ENCODE peak calls at places on chromosomes 12 and 14, in ten cellular contexts. V is astrocyte of the cerebellum, F is astrocyte of the spinal cord, N is spleen, R is fibroblast of mammary gland, A is NB4, M is foreskin fibroblast, D is PC-3, P is lower lobe of right lung, C is heart right ventricle. I is an unnamed sample.

GRCh38 chr12:90038290-90038689 is 329.7 kb upstream of the ATP2B1 start:
- DNase-seq in V (no peak), C (no peak), M (no peak), F (no peak), R (peak), N (no peak), A (no peak), D (no peak), P (no peak), I (no peak)

GRCh38 chr14:103545219-103545914 is 16.4 kb downstream of the TRMT61A start:
- DNase-seq in M (no peak), N (peak), P (peak), C (no peak), R (no peak), V (no peak), A (no peak), F (no peak), D (no peak), I (no peak)

GRCh38 chr14:20802341-20803084 is at the start of gene RNASE1:
- DNase-seq in N (no peak), M (no peak), V (no peak), C (peak), P (peak), R (peak), F (no peak), D (peak), A (no peak), I (no peak)

GRCh38 chr12:113414519-113415038 is 7.6 kb upstream of the SDSL start:
- DNase-seq in N (peak), V (no peak), P (no peak), C (no peak), M (no peak), R (no peak), F (no peak), A (no peak), D (no peak), I (no peak)

GRCh38 chr14:85416771-85417170 is 113.2 kb upstream of the FLRT2 start:
- DNase-seq in N (no peak), A (peak), F (peak), P (no peak), C (no peak), R (peak), V (peak), D (peak), M (peak), I (peak)

GRCh38 chr14:105894125-105894977 is 368.0 kb downstream of the TMEM121 start:
- DNase-seq in M (no peak), C (no peak), N (peak), R (no peak), D (no peak), A (no peak), P (peak), F (no peak), V (no peak), I (no peak)

GRCh38 chr12:91835693-91836092 is 310.0 kb downstream of the BTG1 start:
- DNase-seq in D (no peak), V (no peak), R (no peak), F (no peak), N (no peak), P (no peak), A (no peak), C (no peak), M (no peak), I (no peak)

GRCh38 chr14:102929349-102930137 is 7.1 kb downstream of the AMN start:
- DNase-seq in V (no peak), A (no peak), P (peak), N (no peak), C (no peak), R (no peak), F (no peak), M (no peak), D (no peak), I (no peak)

GRCh38 chr14:95480109-95480886 is 36.2 kb downstream of the SYNE3 start:
- DNase-seq in D (peak), V (no peak), A (no peak), N (no peak), F (no peak), R (peak), M (peak), P (no peak), C (peak), I (peak)

GRCh38 chr12:90854136-90854689 is 100.8 kb downstream of the CCER1 start:
- DNase-seq in D (peak), C (peak), A (peak), M (peak), F (peak), V (peak), P (no peak), R (peak), N (no peak), I (peak)

GRCh38 chr12:29492884-29493283 is 4.6 kb downstream of the OVCH1 start:
- DNase-seq in V (no peak), D (no peak), N (no peak), M (no peak), P (no peak), F (no peak), C (no peak), R (no peak), A (no peak), I (no peak)

GRCh38 chr12:10562306-10562933 is 51.0 kb downstream of the MAGOHB start:
- DNase-seq in N (no peak), F (peak), V (peak), D (peak), C (no peak), M (peak), A (peak), R (peak), P (no peak), I (peak)

GRCh38 chr12:111074559-111074958 is 154.2 kb upstream of the MYL2 start:
- DNase-seq in D (no peak), N (peak), F (no peak), C (no peak), A (no peak), M (no peak), P (no peak), R (no peak), V (no peak), I (no peak)

GRCh38 chr14:57487771-57488170 is 5.9 kb downstream of the CCDC198 start:
- DNase-seq in R (peak), C (no peak), V (no peak), F (peak), A (no peak), D (peak), P (no peak), M (peak), N (no peak), I (peak)

GRCh38 chr12:19190292-19191031 is 60.9 kb downstream of the PLEKHA5 start:
- DNase-seq in N (no peak), V (no peak), A (peak), R (peak), C (peak), D (peak), P (no peak), F (peak), M (peak), I (peak)

GRCh38 chr12:57332646-57333312 is 81.8 kb upstream of the STAC3 start:
- DNase-seq in F (no peak), V (no peak), P (no peak), D (peak), C (no peak), M (no peak), N (no peak), R (peak), A (no peak), I (peak)

GRCh38 chr14:91891721-91892220 is 24.4 kb upstream of the TC2N start:
- DNase-seq in F (peak), V (peak), P (no peak), C (no peak), M (no peak), D (no peak), A (no peak), R (peak), N (no peak), I (peak)

GRCh38 chr12:131615316-131616053 is 95.4 kb upstream of the SFSWAP start:
- DNase-seq in N (peak), V (no peak), F (no peak), A (no peak), P (no peak), R (no peak), C (no peak), D (no peak), M (no peak), I (peak)

GRCh38 chr12:63963863-63964262 is 119.4 kb downstream of the SRGAP1 start:
- DNase-seq in C (no peak), D (no peak), F (no peak), R (no peak), N (no peak), P (no peak), M (no peak), A (no peak), V (no peak), I (no peak)

GRCh38 chr12:29762637-29763300 is 21.0 kb downstream of the TMTC1 start:
- DNase-seq in N (no peak), A (no peak), P (no peak), C (peak), V (no peak), M (no peak), F (no peak), D (no peak), R (no peak), I (no peak)

GRCh38 chr12:63949902-63950301 is 105.4 kb downstream of the SRGAP1 start:
- DNase-seq in A (no peak), D (no peak), P (no peak), V (no peak), R (peak), N (no peak), C (peak), F (no peak), M (no peak), I (peak)

GRCh38 chr12:51247523-51248206 is 9.0 kb downstream of the DAZAP2 start:
- DNase-seq in F (no peak), M (no peak), R (no peak), V (no peak), D (no peak), C (no peak), N (no peak), A (no peak), P (no peak), I (no peak)

GRCh38 chr14:72682188-72682587 is 211.7 kb downstream of the DPF3 start:
- DNase-seq in V (no peak), C (no peak), P (no peak), N (no peak), D (peak), A (no peak), R (peak), M (peak), F (peak), I (peak)

GRCh38 chr14:58749066-58749669 is 111.4 kb downstream of the DACT1 start:
- DNase-seq in A (peak), C (no peak), M (peak), R (peak), F (peak), V (peak), P (peak), N (no peak), D (peak), I (peak)

GRCh38 chr12:6346235-6346832 is 4.5 kb upstream of the TNFRSF1A start:
- DNase-seq in C (no peak), V (no peak), P (no peak), R (no peak), A (no peak), D (no peak), N (no peak), M (no peak), F (no peak), I (no peak)

GRCh38 chr14:55129428-55130193 is 559 bp downstream of the LGALS3 start:
- DNase-seq in D (peak), M (peak), P (peak), C (peak), F (peak), A (peak), N (peak), R (peak), V (peak), I (peak)
- H3K4me3 ChIP-seq in D (peak), M (peak), P (peak), C (peak), F (peak), A (peak), N (peak), R (peak), V (peak), I (peak)

DNA sequence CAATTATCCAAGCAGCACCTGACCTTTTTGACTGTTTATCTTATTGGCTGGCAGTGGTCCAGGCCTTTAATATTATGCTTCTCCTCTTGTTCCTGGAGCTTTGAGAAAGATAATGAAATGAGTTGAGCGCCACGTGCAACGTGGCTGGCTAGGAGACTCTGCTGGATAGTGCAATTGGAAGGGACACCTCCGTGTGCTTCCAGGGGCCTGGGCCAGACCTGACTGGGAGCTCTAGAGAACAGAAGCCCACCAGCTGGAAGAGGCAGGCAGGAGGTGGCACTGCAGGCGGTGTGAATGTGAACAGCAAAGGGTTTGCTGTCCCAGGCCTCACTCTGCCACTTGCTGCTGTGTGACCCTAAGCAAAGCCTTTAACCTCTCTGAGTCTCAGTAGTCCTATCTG is 349.4 kb downstream of the CACNA1C start:
- DNase-seq in C (no peak), M (no peak), N (no peak), F (no peak), A (no peak), D (no peak), V (no peak), R (no peak), P (no peak), I (no peak)
- TF ChIP-seq CTCF in C (no peak), M (no peak), N (no peak), F (no peak), A (no peak), D (no peak), V (no peak), R (no peak), P (no peak), I (no peak)

DNA sequence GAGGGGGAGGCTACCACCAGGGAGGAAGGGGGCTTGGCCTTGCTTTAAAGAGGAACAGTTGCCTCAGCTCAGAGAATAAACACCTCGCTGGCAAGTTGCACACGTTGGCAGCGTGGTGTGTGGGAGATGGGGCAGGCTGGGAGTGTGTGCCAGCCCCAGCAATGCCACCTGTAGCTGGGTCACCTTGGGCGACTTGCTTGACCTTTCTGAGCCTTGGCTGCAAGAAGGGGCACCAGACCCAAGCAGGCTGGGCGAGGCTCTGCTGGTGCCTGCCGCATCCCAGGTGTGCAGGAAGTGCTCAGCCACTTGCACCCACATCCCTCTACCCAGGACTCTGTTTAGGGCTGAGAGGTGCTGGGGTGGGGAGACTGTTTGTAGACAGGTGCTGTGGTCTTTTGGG is 602 bp downstream of the FAM181A start:
- DNase-seq in F (no peak), P (no peak), C (no peak), M (no peak), V (no peak), A (no peak), D (no peak), N (no peak), R (no peak), I (no peak)
- H3K4me3 ChIP-seq in F (no peak), P (no peak), C (no peak), M (no peak), V (no peak), A (no peak), D (no peak), N (no peak), R (no peak), I (no peak)

GRCh38 chr12:26831959-26832816 is 806 bp downstream of the ITPR2 start:
- DNase-seq in M (peak), P (peak), R (peak), D (peak), A (peak), N (peak), C (peak), F (peak), V (peak), I (peak)
- TF ChIP-seq CTCF in M (no peak), P (no peak), R (no peak), D (peak), A (peak), N (no peak), C (no peak), F (peak), V (peak), I (peak)

I was measured in AG10803.